ENCODE peak calls at places on chromosome 17, in six cellular contexts. J is MM.1S; M is astrocyte; O is heart left ventricle; H is GM23248; D is CD4-positive, alpha-beta T cell. E is an unnamed sample.

GRCh38 chr17:29151567-29151966 is 28.6 kb downstream of the MYO18A start:
- DNase-seq in J (no peak), M (peak; percentile 61), O (no peak), H (peak; percentile 66), D (no peak), E (no peak)

GRCh38 chr17:80123791-80124190 is 22.4 kb downstream of the GAA start:
- DNase-seq in J (no peak), M (peak; percentile 69), O (no peak), H (peak; percentile 64), D (no peak), E (no peak)

GRCh38 chr17:35540589-35541404 is 3.3 kb upstream of the SLFN12L start:
- DNase-seq in J (peak; percentile 58), M (no peak), O (peak; percentile 56), H (peak; percentile 20), D (no peak), E (no peak)

GRCh38 chr17:31493656-31494155 is 102.2 kb downstream of the RAB11FIP4 start:
- DNase-seq in J (no peak), M (no peak), O (no peak), H (no peak), D (no peak), E (peak; percentile 37)

GRCh38 chr17:79218825-79219200 is 144.2 kb downstream of the ENGASE start:
- DNase-seq in J (no peak), M (no peak), O (no peak), H (no peak), D (no peak), E (no peak)

GRCh38 chr17:48293319-48294192 is 136.5 kb downstream of the SKAP1 start:
- DNase-seq in J (no peak), M (no peak), O (no peak), H (no peak), D (no peak), E (no peak)

GRCh38 chr17:2971851-2972250 is 91.6 kb downstream of the OR1D5 start:
- DNase-seq in J (no peak), M (no peak), O (no peak), H (no peak), D (no peak), E (no peak)

GRCh38 chr17:50954641-50955121 is 88.5 kb upstream of the TOB1 start:
- DNase-seq in J (no peak), M (no peak), O (no peak), H (no peak), D (no peak), E (no peak)

GRCh38 chr17:60506312-60506711 is 19.7 kb downstream of the APPBP2 start:
- DNase-seq in J (peak; percentile 31), M (peak; percentile 90), O (no peak), H (peak; percentile 83), D (no peak), E (no peak)

GRCh38 chr17:80426671-80427326 is 11.8 kb downstream of the ENDOV start:
- DNase-seq in J (peak; percentile 69), M (peak; percentile 12), O (peak; percentile 75), H (peak; percentile 83), D (peak; percentile 81), E (peak; percentile 78)

GRCh38 chr17:72150632-72151460 is 30.0 kb downstream of the SOX9 start:
- DNase-seq in J (no peak), M (peak; percentile 45), O (no peak), H (peak; percentile 9), D (no peak), E (no peak)

GRCh38 chr17:80279895-80280294 is 19.2 kb downstream of the RNF213 start:
- DNase-seq in J (no peak), M (peak; percentile 82), O (peak; percentile 80), H (peak; percentile 93), D (no peak), E (no peak)

GRCh38 chr17:65066858-65067257 is 10.3 kb upstream of the GNA13 start:
- DNase-seq in J (no peak), M (no peak), O (no peak), H (no peak), D (no peak), E (no peak)

GRCh38 chr17:80937501-80938356 is 53.9 kb upstream of the CHMP6 start:
- DNase-seq in J (no peak), M (no peak), O (peak; percentile 10), H (no peak), D (no peak), E (no peak)

GRCh38 chr17:44176257-44176656 is 5.8 kb downstream of the ASB16 start:
- DNase-seq in J (no peak), M (no peak), O (no peak), H (no peak), D (no peak), E (no peak)

GRCh38 chr17:28912281-28912937 is 9.5 kb upstream of the DHRS13 start:
- DNase-seq in J (no peak), M (no peak), O (no peak), H (peak; percentile 40), D (no peak), E (no peak)

GRCh38 chr17:19383681-19384470 is 3.1 kb downstream of the MFAP4 start:
- DNase-seq in J (no peak), M (no peak), O (peak; percentile 56), H (peak; percentile 79), D (no peak), E (no peak)

GRCh38 chr17:38800237-38800760 is 943 bp upstream of the PIP4K2B start:
- DNase-seq in J (no peak), M (no peak), O (no peak), H (no peak), D (no peak), E (no peak)

GRCh38 chr17:16507918-16508533 is 16.0 kb upstream of the LRRC75A start:
- DNase-seq in J (no peak), M (no peak), O (no peak), H (peak; percentile 47), D (no peak), E (no peak)

GRCh38 chr17:70446446-70446845 is 277.1 kb downstream of the KCNJ2 start:
- DNase-seq in J (no peak), M (no peak), O (no peak), H (no peak), D (no peak), E (no peak)

GRCh38 chr17:80870401-80870800 is 121.2 kb upstream of the CHMP6 start:
- DNase-seq in J (no peak), M (no peak), O (peak; percentile 10), H (no peak), D (no peak), E (peak; percentile 40)

GRCh38 chr17:353213-353837 is 718 bp upstream of the RPH3AL start:
- DNase-seq in J (no peak), M (no peak), O (no peak), H (no peak), D (no peak), E (no peak)
- H3K27ac ChIP-seq in J (no peak overlapping the region), M (no peak overlapping the region), O (peak overlapping the region; percentile 91), H (no peak overlapping the region), D (no peak overlapping the region), E (no peak overlapping the region)

DNA sequence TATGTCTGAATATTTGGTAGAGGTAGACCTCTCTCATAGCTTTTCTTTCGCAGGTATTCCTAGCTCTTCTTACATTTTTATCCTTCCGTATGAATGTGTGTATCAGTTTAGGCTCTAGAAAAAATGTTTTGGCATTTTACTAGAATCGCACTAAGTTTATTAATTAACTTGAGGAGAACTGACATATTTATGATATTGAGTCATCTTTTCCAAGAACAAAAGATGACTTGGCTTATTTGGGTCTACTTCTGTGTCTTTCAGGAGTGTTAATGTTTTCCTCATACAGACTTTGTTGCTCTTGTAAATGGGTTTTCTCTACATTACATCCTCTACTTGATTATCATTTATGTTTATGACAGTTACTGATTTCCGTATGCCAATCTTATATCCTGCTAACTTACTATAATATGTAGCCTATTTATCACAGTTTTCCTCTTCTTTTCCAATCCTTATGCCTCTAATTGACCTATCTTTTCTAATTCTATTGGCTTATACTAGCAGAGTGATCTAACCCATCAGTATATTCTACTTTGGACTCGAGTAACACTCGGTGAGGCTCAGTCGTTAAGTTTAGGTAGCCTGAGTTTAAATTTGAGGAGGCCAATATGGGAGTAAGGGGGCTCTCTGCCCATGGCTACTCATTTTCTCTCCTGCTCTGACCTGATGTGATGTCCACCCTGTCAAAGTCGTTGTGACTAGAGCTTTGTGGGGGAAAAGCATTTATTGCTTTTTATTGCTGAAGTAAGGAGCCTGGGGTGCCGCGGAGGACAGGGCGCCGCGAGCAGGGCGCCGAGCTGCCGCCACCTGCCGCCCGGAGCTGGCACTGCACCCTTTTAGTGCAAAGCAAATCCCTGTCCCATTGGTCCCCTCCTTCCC is 20.0 kb downstream of the ST6GALNAC1 start:
- DNase-seq in J (peak; percentile 62), M (peak; percentile 51), O (peak; percentile 61), H (peak; percentile 82), D (peak; percentile 66), E (peak; percentile 66)
- H3K27ac ChIP-seq in J (no peak overlapping the region), M (no peak overlapping the region), O (no peak overlapping the region), H (peak overlapping the region; percentile 41), D (no peak overlapping the region), E (no peak overlapping the region)

DNA sequence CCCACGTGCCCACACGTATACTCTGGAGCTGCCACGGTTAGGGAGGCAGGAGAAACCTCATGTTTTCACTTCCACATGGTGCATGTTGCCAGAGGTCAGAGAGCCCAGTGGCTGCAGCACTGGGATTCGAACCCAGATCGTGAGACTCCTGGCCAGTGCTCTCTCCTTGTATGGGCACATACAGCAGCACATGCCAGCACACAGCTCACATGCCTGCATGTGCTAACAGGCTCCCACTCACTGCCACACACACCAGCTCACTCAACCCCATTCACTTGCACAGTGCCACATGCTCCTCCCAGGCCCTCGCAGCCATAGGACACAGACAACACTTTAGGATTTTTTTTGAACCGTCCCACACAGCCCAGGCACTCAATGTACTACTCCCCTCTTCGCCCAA is 49.5 kb upstream of the MRPS23 start:
- DNase-seq in J (no peak), M (no peak), O (no peak), H (peak; percentile 52), D (no peak), E (no peak)
- H3K27ac ChIP-seq in J (no peak overlapping the region), M (no peak overlapping the region), O (peak overlapping the region; percentile 84), H (peak overlapping the region; percentile 39), D (no peak overlapping the region), E (no peak overlapping the region)

DNA sequence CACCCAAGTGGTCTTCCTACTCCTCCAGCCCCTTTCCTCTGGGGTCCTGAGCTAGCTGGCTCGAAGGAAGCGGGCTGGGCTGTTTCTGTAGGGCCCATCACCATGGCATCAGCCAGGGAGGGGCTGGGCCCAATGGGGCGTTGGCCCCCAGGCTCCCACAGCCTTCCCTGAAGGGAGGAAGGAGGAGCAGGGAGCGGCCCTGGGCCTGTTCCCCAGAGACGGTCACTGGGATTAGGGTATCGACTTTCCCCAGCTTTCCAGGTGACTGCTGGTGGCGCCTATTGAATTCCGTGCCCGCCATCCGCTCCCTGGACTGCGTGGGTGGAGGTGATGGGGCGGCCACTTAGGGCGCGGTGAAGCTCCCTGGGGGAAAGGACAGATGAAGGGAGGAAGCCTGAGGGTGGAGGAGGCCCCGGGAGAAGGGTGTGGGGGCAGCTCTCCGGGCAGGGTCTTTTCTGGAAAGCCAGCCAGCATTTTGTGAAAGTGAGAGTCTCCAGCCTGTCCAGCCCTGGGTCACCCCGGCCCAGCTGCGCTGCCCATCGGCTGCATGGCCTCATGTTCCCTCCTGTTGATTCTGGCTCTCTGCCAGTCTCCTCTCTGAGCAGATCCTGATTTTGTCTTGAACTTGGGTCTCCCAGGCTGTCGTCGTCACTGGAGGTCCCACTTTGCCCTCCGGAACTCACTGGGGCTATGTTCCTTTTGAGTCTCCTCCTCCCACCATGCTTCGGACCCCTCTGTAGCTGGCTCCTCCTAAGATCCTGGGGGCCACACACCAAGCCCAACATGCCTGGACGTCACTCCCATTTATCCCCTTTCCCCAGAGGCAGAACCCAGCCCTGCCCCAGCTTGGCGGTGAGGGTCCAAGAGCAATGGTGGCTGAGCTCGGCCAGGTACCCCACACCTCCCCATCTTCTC is 9.8 kb downstream of the NHERF1 start:
- DNase-seq in J (no peak), M (no peak), O (peak; percentile 65), H (no peak), D (no peak), E (no peak)
- H3K27ac ChIP-seq in J (peak overlapping the region; percentile 87), M (no peak overlapping the region), O (peak overlapping the region; percentile 67), H (no peak overlapping the region), D (peak overlapping the region; percentile 65), E (peak overlapping the region; percentile 68)

GRCh38 chr17:7588553-7589203 is 1.2 kb downstream of the SOX15 start:
- DNase-seq in J (no peak), M (no peak), O (no peak), H (peak; percentile 37), D (no peak), E (no peak)
- H3K27ac ChIP-seq in J (no peak overlapping the region), M (peak overlapping the region; percentile 81), O (no peak overlapping the region), H (peak overlapping the region; percentile 76), D (no peak overlapping the region), E (no peak overlapping the region)

E was measured in CD4-positive, CD25-positive, alpha-beta regulatory T cell.